ENCODE peak calls at places on chromosome 6, in six cellular contexts. A is mesothelial cell of epicardium, I is psoas muscle, J is BE2C, M is endothelial cell, G is fibroblast of the aortic adventitia. E is an unnamed sample.

GRCh38 chr6:1024587-1024986 is 287.3 kb upstream of the FOXQ1 start:
- DNase-seq in A (no peak), I (no peak), J (no peak), M (no peak), G (peak; percentile 35), E (no peak)

GRCh38 chr6:108252055-108252454 is 8.8 kb downstream of the SNX3 start:
- DNase-seq in A (no peak), I (no peak), J (no peak), M (no peak), G (no peak), E (no peak)

GRCh38 chr6:56977192-56977591 is 22.3 kb downstream of the BEND6 start:
- DNase-seq in A (no peak), I (no peak), J (no peak), M (no peak), G (no peak), E (no peak)

GRCh38 chr6:8549381-8549780 is 114.0 kb upstream of the SLC35B3 start:
- DNase-seq in A (no peak), I (no peak), J (no peak), M (no peak), G (no peak), E (no peak)

GRCh38 chr6:18674346-18674745 is 287.2 kb downstream of the RNF144B start:
- DNase-seq in A (no peak), I (no peak), J (no peak), M (no peak), G (no peak), E (no peak)

GRCh38 chr6:684831-685636 is 7.9 kb downstream of the EXOC2 start:
- DNase-seq in A (no peak), I (no peak), J (no peak), M (no peak), G (peak; percentile 49), E (no peak)

GRCh38 chr6:5287205-5287965 is 26.1 kb downstream of the FARS2 start:
- DNase-seq in A (no peak), I (no peak), J (no peak), M (no peak), G (peak; percentile 67), E (no peak)

GRCh38 chr6:87154641-87155271 is 609 bp upstream of the ZNF292 start:
- DNase-seq in A (no peak), I (no peak), J (no peak), M (no peak), G (peak; percentile 81), E (no peak)

GRCh38 chr6:33609444-33610034 is 11.6 kb upstream of the ITPR3 start:
- DNase-seq in A (no peak), I (peak; percentile 81), J (no peak), M (no peak), G (peak; percentile 88), E (no peak)

GRCh38 chr6:52155791-52156576 is 30.2 kb upstream of the IL17A start:
- DNase-seq in A (no peak), I (no peak), J (no peak), M (peak; percentile 25), G (no peak), E (no peak)

GRCh38 chr6:71321344-71321743 is 32.7 kb downstream of the OGFRL1 start:
- DNase-seq in A (no peak), I (no peak), J (no peak), M (no peak), G (no peak), E (no peak)

GRCh38 chr6:44074383-44075136 is 52.7 kb downstream of the MRPL14 start:
- DNase-seq in A (peak; percentile 81), I (peak; percentile 86), J (peak; percentile 81), M (peak; percentile 60), G (peak; percentile 89), E (peak; percentile 60)

GRCh38 chr6:111663692-111664564 is 58.2 kb upstream of the TRAF3IP2 start:
- DNase-seq in A (peak; percentile 57), I (peak; percentile 78), J (peak; percentile 88), M (peak; percentile 78), G (peak; percentile 71), E (peak; percentile 67)

DNA sequence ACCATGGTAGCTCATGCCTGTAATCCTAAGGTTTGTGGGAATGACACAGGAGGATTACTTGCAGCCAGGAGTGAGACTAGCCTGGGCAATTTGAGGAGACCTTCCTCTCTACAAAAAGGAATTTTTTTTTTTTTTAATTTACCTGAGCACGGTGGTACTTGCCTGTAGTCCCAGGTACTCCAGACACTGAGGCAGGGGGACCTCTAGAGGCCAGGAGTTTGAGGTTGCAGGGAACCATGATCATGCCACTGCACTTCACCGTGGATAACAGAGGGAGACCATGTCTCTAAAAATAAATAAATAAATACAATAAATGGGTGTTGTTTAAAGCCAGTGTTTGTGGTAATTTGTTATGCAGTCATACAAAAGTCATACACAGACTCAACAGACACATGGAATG is 2.4 kb upstream of the HLA-F start:
- DNase-seq in A (no peak), I (no peak), J (no peak), M (no peak), G (no peak), E (no peak)
- TF ChIP-seq CTCF in A (no peak), I (no peak), J (no peak), M (no peak), G (no peak), E (no peak)

GRCh38 chr6:135257641-135258405 is 76.7 kb downstream of the MYB start:
- DNase-seq in A (no peak), I (no peak), J (no peak), M (no peak), G (no peak), E (no peak)
- TF ChIP-seq CTCF in A (no peak), I (peak; percentile 23), J (no peak), M (no peak), G (peak; percentile 22), E (no peak)

GRCh38 chr6:167766986-167767714 is 59.6 kb upstream of the AFDN start:
- DNase-seq in A (no peak), I (no peak), J (peak; percentile 52), M (no peak), G (no peak), E (no peak)
- TF ChIP-seq CTCF in A (no peak), I (peak; percentile 25), J (peak; percentile 55), M (no peak), G (no peak), E (no peak)

DNA sequence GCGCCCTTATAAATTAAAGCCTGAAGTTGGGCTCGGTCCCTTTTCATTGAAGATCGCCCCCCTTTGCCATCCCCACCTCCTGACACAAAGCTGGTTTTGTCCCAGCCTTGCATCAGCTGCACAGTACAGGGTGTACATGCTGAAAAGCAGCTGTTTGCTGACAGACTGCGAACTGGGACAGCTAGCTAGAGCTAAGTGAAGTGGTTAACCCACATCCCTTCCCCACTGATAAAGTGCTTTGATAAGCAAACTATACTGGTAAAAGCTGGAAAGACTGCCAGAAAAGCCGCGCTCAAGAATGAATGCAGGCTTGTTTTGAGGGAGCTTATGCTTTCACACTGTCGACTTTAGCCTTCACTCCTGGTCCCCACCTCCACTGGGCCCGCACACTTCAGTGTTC is 207.3 kb downstream of the GMDS start:
- DNase-seq in A (no peak), I (no peak), J (peak; percentile 82), M (no peak), G (peak; percentile 33), E (no peak)
- TF ChIP-seq CTCF in A (no peak), I (no peak), J (no peak), M (no peak), G (no peak), E (no peak)

DNA sequence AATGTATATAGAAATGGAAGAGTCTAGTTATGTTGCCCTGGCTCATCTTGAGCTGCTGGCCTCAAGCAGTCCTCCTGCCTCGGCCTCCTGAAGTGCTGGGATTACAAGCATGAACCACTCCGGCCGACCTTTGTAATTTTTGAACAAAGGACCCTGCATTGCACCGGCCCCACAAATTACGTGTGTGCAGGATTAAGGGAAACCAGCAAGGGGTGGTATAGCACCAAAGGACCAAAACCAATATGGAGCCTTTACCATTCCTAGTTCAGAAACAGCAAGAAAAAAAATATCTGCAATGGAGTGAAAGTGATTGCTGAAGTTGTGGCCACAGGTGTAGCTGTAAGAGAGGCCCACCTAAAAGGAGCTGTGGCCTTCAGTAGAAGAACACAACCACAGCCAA is 8.2 kb upstream of the TRERF1 start:
- DNase-seq in A (no peak), I (no peak), J (no peak), M (no peak), G (no peak), E (no peak)
- TF ChIP-seq CTCF in A (no peak), I (no peak), J (no peak), M (no peak), G (no peak), E (no peak)

GRCh38 chr6:25792016-25792415 is 37.5 kb downstream of the SLC17A4 start:
- DNase-seq in A (no peak), I (no peak), J (no peak), M (no peak), G (no peak), E (no peak)

GRCh38 chr6:25793970-25794369 is 37.9 kb downstream of the SLC17A1 start:
- DNase-seq in A (no peak), I (no peak), J (no peak), M (no peak), G (no peak), E (no peak)

GRCh38 chr6:25787469-25787868 is 32.9 kb downstream of the SLC17A4 start:
- DNase-seq in A (no peak), I (no peak), J (no peak), M (no peak), G (no peak), E (no peak)

GRCh38 chr6:25789475-25789874 is 34.9 kb downstream of the SLC17A4 start:
- DNase-seq in A (no peak), I (no peak), J (no peak), M (no peak), G (no peak), E (no peak)

GRCh38 chr6:25788305-25788922 is 33.9 kb downstream of the SLC17A4 start:
- DNase-seq in A (no peak), I (peak; percentile 54), J (peak; percentile 76), M (peak; percentile 72), G (peak; percentile 65), E (no peak)
- TF ChIP-seq CTCF in A (no peak), I (peak; percentile 27), J (peak; percentile 86), M (peak; percentile 62), G (peak; percentile 67), E (peak; percentile 55)

DNA sequence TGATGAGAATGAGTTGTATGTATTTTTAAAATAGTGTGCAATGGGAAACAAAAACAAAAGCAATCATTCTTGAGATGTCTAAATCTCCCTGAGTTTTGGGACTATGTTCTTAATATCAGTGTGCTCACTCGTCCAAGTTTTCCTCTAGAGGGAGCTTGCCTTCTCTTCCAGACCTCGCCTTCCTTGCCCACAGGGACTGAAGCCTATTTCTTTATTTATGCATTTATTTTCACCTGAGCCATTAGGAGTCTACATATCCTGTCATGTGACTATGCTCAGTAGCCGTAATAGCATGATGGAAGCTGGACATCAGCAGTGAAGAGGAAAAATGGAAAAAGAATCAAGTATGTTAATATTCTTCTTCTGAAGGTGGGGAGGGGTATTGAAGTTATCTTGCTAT is 131.2 kb downstream of the SH3BGRL2 start:
- DNase-seq in A (no peak), I (no peak), J (peak; percentile 12), M (no peak), G (peak; percentile 4), E (no peak)
- TF ChIP-seq CTCF in A (no peak), I (no peak), J (peak; percentile 68), M (no peak), G (peak; percentile 34), E (peak; percentile 26)

GRCh38 chr6:22470454-22471368 is 98.7 kb upstream of the HDGFL1 start:
- DNase-seq in A (no peak), I (no peak), J (peak; percentile 43), M (no peak), G (peak; percentile 81), E (no peak)
- TF ChIP-seq CTCF in A (no peak), I (peak; percentile 22), J (peak; percentile 38), M (no peak), G (peak; percentile 13), E (peak; percentile 55)

GRCh38 chr6:26569433-26569764 is 27.4 kb upstream of the ABT1 start:
- DNase-seq in A (no peak), I (no peak), J (no peak), M (no peak), G (no peak), E (no peak)
- TF ChIP-seq CTCF in A (no peak), I (no peak), J (no peak), M (no peak), G (no peak), E (peak; percentile 8)

E was measured in neural crest cell.